ENCODE peak calls at places on chromosome 10, in four cellular contexts. Y is HCT116, G is SJSA1, F is fibroblast of lung. H is an unnamed sample.

GRCh38 chr10:120598377-120598776 is 141.3 kb downstream of the PLPP4 start:
- DNase-seq in Y (no peak), G (no peak), F (no peak), H (no peak)

GRCh38 chr10:3179174-3179573 is 6.6 kb upstream of the PITRM1 start:
- DNase-seq in Y (no peak), G (peak; percentile 8), F (no peak), H (no peak)

GRCh38 chr10:92418891-92419290 is 127.9 kb downstream of the MARCHF5 start:
- DNase-seq in Y (no peak), G (no peak), F (no peak), H (no peak)

GRCh38 chr10:11906714-11907113 is 83.6 kb downstream of the PROSER2 start:
- DNase-seq in Y (no peak), G (no peak), F (no peak), H (no peak)

GRCh38 chr10:92207061-92207460 is 83.8 kb downstream of the CPEB3 start:
- DNase-seq in Y (no peak), G (no peak), F (no peak), H (no peak)

GRCh38 chr10:21069929-21070363 is 172.8 kb upstream of the NEBL start:
- DNase-seq in Y (no peak), G (no peak), F (no peak), H (no peak)

GRCh38 chr10:6348091-6348862 is 145.5 kb downstream of the PFKFB3 start:
- DNase-seq in Y (no peak), G (no peak), F (no peak), H (peak; percentile 79)

GRCh38 chr10:121593676-121594075 is 4.6 kb downstream of the FGFR2 start:
- DNase-seq in Y (no peak), G (no peak), F (no peak), H (no peak)

GRCh38 chr10:71608863-71609768 is 110.5 kb downstream of the C10orf105 start:
- DNase-seq in Y (peak; percentile 49), G (peak; percentile 72), F (peak; percentile 64), H (peak; percentile 93)

GRCh38 chr10:35942052-35942451 is 300.0 kb upstream of the FZD8 start:
- DNase-seq in Y (no peak), G (no peak), F (no peak), H (no peak)

GRCh38 chr10:34721201-34721840 is 93.8 kb downstream of the PARD3 start:
- DNase-seq in Y (no peak), G (peak; percentile 76), F (peak; percentile 63), H (no peak)

GRCh38 chr10:5461914-5462840 is 37.2 kb downstream of the CALML5 start:
- DNase-seq in Y (no peak), G (no peak), F (no peak), H (no peak)

DNA sequence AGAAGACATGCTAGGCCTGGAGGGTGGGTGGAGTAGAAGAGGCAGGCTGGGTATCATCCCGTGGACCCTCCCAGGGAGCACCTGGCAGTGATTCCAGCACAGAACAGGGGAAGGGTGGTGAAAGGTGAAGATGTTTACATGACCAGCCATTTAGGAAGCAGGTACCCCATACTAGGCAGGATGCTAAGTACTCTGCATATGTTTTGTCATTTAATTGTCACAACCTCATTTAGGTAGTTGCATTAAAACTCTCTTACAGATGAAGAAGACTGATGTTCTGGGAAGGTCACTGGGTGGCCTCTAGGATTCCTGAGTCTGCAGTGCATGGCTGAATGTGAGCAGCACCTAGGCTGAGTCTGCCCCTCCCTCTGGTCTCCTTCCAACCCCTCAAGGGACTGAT is 15.2 kb downstream of the ITPRIP start:
- DNase-seq in Y (no peak), G (no peak), F (no peak), H (no peak)
- H3K4me1 ChIP-seq in Y (peaks cover 28% of the 10 kb centered on the region), G (peaks cover 22% of the 10 kb centered on the region), F (peaks cover 45% of the 10 kb centered on the region), H (peaks cover 10% of the 10 kb centered on the region)

GRCh38 chr10:69320521-69320920 is 42.2 kb downstream of the HK1 start:
- DNase-seq in Y (no peak), G (no peak), F (no peak), H (no peak)

GRCh38 chr10:69321037-69321715 is 42.9 kb downstream of the HK1 start:
- DNase-seq in Y (no peak), G (no peak), F (no peak), H (no peak)

GRCh38 chr10:69318997-69319727 is 40.9 kb downstream of the HK1 start:
- DNase-seq in Y (no peak), G (peak; percentile 72), F (peak; percentile 54), H (peak; percentile 93)

GRCh38 chr10:69318087-69318996 is 40.0 kb downstream of the HK1 start:
- DNase-seq in Y (peak; percentile 59), G (peak; percentile 91), F (peak; percentile 74), H (peak; percentile 96)

DNA sequence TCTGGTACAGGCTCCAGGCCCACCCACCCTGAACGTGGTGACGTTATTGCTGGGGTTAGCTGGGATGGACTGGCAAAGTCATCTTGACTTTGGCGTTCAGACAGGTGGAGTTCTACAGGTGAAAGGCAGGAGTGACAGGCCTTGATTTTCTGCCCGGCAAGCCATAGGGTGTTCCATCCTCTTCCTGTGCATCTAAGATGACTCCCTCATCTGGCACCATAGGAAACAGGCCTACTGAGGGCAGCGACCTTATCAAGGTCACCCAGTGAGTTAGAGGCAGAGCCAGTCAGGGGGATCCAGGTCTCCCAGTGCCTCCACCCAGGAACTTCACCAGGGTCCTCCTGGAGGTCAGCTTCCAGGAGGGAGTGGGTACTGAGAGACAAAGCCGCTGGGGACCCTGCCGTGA is 41.6 kb downstream of the HK1 start:
- DNase-seq in Y (no peak), G (no peak), F (no peak), H (no peak)
- H3K4me1 ChIP-seq in Y (peaks cover 35% of the 10 kb centered on the region), G (peaks cover 24% of the 10 kb centered on the region), F (peaks cover 29% of the 10 kb centered on the region), H (peaks cover 35% of the 10 kb centered on the region)

DNA sequence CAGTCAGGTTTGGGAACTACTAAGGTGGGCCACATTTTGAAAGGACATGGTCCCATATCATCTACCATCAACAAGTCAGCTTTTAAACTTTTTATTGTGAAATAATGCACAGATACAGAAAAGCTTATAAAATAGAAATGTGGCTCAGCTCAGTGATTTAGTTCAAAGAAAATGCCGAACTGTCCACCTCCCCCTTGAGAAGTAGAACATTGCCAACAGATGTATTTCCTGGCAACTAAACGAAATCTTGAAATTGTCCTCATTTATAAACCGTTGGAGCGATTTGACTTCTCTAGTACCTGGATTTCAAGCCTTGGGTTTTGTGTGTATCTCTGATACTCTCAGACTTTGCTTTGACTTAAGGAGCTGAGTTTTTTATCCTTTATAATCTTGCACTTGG is 32.7 kb upstream of the SMNDC1 start:
- DNase-seq in Y (no peak), G (no peak), F (no peak), H (no peak)
- H3K4me1 ChIP-seq in Y (no peaks in the 10 kb centered on the region), G (peaks cover 30% of the 10 kb centered on the region), F (peaks cover 13% of the 10 kb centered on the region), H (no peaks in the 10 kb centered on the region)

GRCh38 chr10:86956195-86956840 is 1.1 kb downstream of the MMRN2 start:
- DNase-seq in Y (no peak), G (no peak), F (no peak), H (no peak)
- H3K4me1 ChIP-seq in Y (peaks cover 70% of the 10 kb centered on the region), G (peaks cover 27% of the 10 kb centered on the region), F (peaks cover 20% of the 10 kb centered on the region), H (no peaks in the 10 kb centered on the region)

H was measured in mucosa of descending colon.